ENCODE peak calls at places on chromosomes 3 and 15, in seven cellular contexts. G is HCT116, U is A673, L is GM23248, X is PC-3, K is endothelial cell of umbilical vein, F is H1. H is an unnamed sample. For H3K4me1, the result is how much of the 10 kb centered on the place peaks cover.

GRCh38 chr3:121072128-121072527 is 164.1 kb downstream of the STXBP5L start:
- DNase-seq in G (no peak), U (peak), L (no peak), X (peak), K (no peak), F (no peak), H (no peak)

GRCh38 chr15:42065008-42065407 is 29.4 kb downstream of the PLA2G4D start:
- DNase-seq in G (no peak), U (no peak), L (no peak), X (peak), K (peak), F (peak), H (no peak)

GRCh38 chr15:50257924-50258323 is 7.6 kb downstream of the HDC start:
- DNase-seq in G (no peak), U (peak), L (peak), X (peak), K (no peak), F (no peak), H (no peak)

GRCh38 chr15:51917493-51917892 is 54.1 kb downstream of the LEO1 start:
- DNase-seq in G (peak), U (peak), L (peak), X (peak), K (peak), F (no peak), H (peak)

GRCh38 chr3:66403268-66403990 is 97.4 kb downstream of the LRIG1 start:
- DNase-seq in G (no peak), U (no peak), L (peak), X (no peak), K (no peak), F (no peak), H (no peak)

GRCh38 chr3:147713234-147714133 is 304.3 kb downstream of the ZIC1 start:
- DNase-seq in G (no peak), U (no peak), L (no peak), X (no peak), K (no peak), F (no peak), H (no peak)

GRCh38 chr15:39624806-39625205 is 43.9 kb downstream of the THBS1 start:
- DNase-seq in G (no peak), U (no peak), L (peak), X (peak), K (peak), F (no peak), H (no peak)

GRCh38 chr3:187025254-187025655 is 94.9 kb downstream of the ST6GAL1 start:
- DNase-seq in G (no peak), U (no peak), L (no peak), X (no peak), K (no peak), F (no peak), H (no peak)

GRCh38 chr3:193959861-193960260 is 176.1 kb upstream of the HES1 start:
- DNase-seq in G (no peak), U (no peak), L (no peak), X (no peak), K (no peak), F (no peak), H (no peak)

GRCh38 chr3:110589381-110589780 is 482.2 kb upstream of the NECTIN3 start:
- DNase-seq in G (no peak), U (no peak), L (no peak), X (no peak), K (no peak), F (no peak), H (no peak)

GRCh38 chr15:61742591-61742990 is 317.7 kb downstream of the VPS13C start:
- DNase-seq in G (no peak), U (no peak), L (no peak), X (peak), K (no peak), F (no peak), H (no peak)

GRCh38 chr3:141056716-141057115 is 5.6 kb downstream of the SPSB4 start:
- DNase-seq in G (no peak), U (no peak), L (no peak), X (no peak), K (no peak), F (no peak), H (peak)

GRCh38 chr3:159929181-159929893 is 59.3 kb upstream of the IL12A start:
- DNase-seq in G (no peak), U (peak), L (peak), X (peak), K (peak), F (no peak), H (no peak)

GRCh38 chr3:127015282-127016042 is 32.5 kb downstream of the PLXNA1 start:
- DNase-seq in G (no peak), U (no peak), L (no peak), X (no peak), K (no peak), F (no peak), H (peak)

GRCh38 chr3:115292131-115292530 is 145.0 kb upstream of the ZBTB20 start:
- DNase-seq in G (no peak), U (no peak), L (no peak), X (no peak), K (no peak), F (no peak), H (no peak)

GRCh38 chr3:61053781-61054496 is 197.3 kb downstream of the FHIT start:
- DNase-seq in G (no peak), U (no peak), L (no peak), X (no peak), K (no peak), F (no peak), H (no peak)

GRCh38 chr3:195891431-195892104 is 16.8 kb downstream of the TNK2 start:
- DNase-seq in G (no peak), U (no peak), L (no peak), X (no peak), K (no peak), F (no peak), H (no peak)

GRCh38 chr3:11272913-11273574 is 847 bp downstream of the ATG7 start:
- DNase-seq in G (no peak), U (no peak), L (peak), X (peak), K (no peak), F (no peak), H (no peak)

GRCh38 chr3:13867727-13868126 is 12.1 kb downstream of the WNT7A start:
- DNase-seq in G (no peak), U (no peak), L (no peak), X (no peak), K (no peak), F (no peak), H (no peak)

GRCh38 chr3:183917776-183918175 is 33.1 kb upstream of the PARL start:
- DNase-seq in G (no peak), U (no peak), L (no peak), X (no peak), K (no peak), F (no peak), H (no peak)

GRCh38 chr15:63605816-63606215 is 8.6 kb downstream of the FBXL22 start:
- DNase-seq in G (no peak), U (no peak), L (no peak), X (no peak), K (no peak), F (no peak), H (no peak)

GRCh38 chr15:89416339-89417183 is 79.8 kb downstream of the RHCG start:
- DNase-seq in G (peak), U (peak), L (peak), X (peak), K (peak), F (peak), H (peak)

GRCh38 chr3:120928991-120929390 is 21.0 kb downstream of the STXBP5L start:
- DNase-seq in G (no peak), U (peak), L (no peak), X (peak), K (no peak), F (no peak), H (no peak)

GRCh38 chr15:28896944-28897343 is 11.2 kb downstream of the APBA2 start:
- DNase-seq in G (no peak), U (peak), L (peak), X (peak), K (peak), F (no peak), H (no peak)

GRCh38 chr3:5011555-5012256 is 32.5 kb downstream of the BHLHE40 start:
- DNase-seq in G (no peak), U (no peak), L (no peak), X (no peak), K (no peak), F (no peak), H (no peak)

GRCh38 chr3:52403955-52404354 is 40.9 kb downstream of the SEMA3G start:
- DNase-seq in G (no peak), U (no peak), L (no peak), X (no peak), K (no peak), F (no peak), H (no peak)

GRCh38 chr3:158443632-158444031 is 127.4 kb upstream of the MLF1 start:
- DNase-seq in G (no peak), U (no peak), L (no peak), X (no peak), K (no peak), F (no peak), H (no peak)

GRCh38 chr15:91849749-91850161 is 3.8 kb upstream of the SLCO3A1 start:
- DNase-seq in G (peak), U (peak), L (peak), X (peak), K (peak), F (no peak), H (peak)

GRCh38 chr15:35293353-35294130 is 208.4 kb upstream of the NANOGP8 start:
- DNase-seq in G (peak), U (peak), L (peak), X (peak), K (peak), F (no peak), H (no peak)

GRCh38 chr3:5317572-5317971 is 130.1 kb downstream of the EDEM1 start:
- DNase-seq in G (no peak), U (no peak), L (peak), X (peak), K (no peak), F (no peak), H (no peak)

GRCh38 chr15:95609096-95609495 is 721.4 kb upstream of the NR2F2 start:
- DNase-seq in G (no peak), U (no peak), L (peak), X (peak), K (peak), F (no peak), H (no peak)

GRCh38 chr15:31227954-31228542 is 98.6 kb upstream of the KLF13 start:
- DNase-seq in G (no peak), U (no peak), L (no peak), X (no peak), K (no peak), F (no peak), H (no peak)

DNA sequence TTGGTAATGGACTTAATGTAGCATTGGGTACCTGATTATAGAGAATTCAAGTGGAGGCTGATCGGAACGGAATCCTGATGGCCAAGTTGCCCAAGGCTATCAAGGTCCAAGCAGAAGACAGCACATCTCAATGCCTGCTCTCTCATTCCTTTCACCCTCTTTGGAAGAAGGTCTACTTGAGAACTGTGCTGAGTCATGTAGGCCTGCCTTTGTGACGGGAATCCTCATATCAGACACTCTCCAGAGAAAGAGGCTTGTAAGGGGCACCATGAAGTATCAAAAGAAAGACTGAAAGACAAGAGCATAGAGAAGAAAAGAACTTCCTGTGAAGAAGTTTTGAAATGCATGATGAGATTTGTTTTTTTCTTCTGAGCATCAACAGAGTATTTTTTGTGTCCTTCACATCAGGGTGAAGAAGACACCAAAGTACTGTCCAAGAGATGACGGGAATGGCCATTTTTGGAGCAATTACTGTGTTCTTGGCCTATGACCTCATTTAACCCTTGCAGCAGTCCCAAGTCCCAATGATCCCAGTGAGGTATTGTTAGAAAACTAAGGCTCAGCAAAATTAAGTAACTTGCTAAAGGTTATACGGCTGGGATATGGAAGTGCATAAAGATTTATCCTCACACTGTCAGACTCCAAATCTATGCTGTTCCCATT is 13.2 kb upstream of the LARP6 start:
- DNase-seq in G (no peak), U (no peak), L (no peak), X (no peak), K (no peak), F (no peak), H (no peak)
- H3K4me1 ChIP-seq in G (under half), U (under half), L (half or more), X (under half), K (under half), F (under half), H (under half)

DNA sequence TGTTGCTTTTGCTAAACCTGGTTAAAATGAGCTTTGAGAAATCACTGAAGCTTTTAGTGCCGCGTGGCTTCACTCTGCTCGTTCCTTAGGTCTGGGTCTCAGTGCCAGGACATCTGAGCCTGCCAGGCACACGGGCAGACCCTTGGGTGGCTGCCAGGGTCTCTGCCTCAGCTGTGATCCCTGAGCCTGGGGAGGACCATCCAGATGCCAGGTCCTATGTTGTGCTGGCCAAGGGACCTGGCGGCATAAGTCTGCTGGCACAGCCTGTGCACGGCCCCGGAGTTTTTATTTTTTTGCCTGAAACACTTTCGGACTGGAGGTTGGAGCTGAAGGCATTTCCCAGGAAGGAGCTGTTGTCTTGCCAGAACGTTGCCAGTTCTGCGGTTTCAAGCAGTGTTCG is 328.1 kb downstream of the LRTM1 start:
- DNase-seq in G (no peak), U (no peak), L (no peak), X (no peak), K (no peak), F (peak), H (no peak)
- TF ChIP-seq EZH2 in G (no peak), U (no peak), L (no peak), X (no peak), K (no peak), F (no peak), H (no peak)

GRCh38 chr3:129005526-129006303 is 4.6 kb downstream of the EFCC1 start:
- DNase-seq in G (no peak), U (no peak), L (peak), X (no peak), K (peak), F (no peak), H (no peak)

GRCh38 chr3:129002573-129003569 is 1.8 kb downstream of the EFCC1 start:
- DNase-seq in G (no peak), U (no peak), L (no peak), X (no peak), K (no peak), F (no peak), H (no peak)

GRCh38 chr3:129001817-129002572 is 891 bp downstream of the EFCC1 start:
- DNase-seq in G (no peak), U (peak), L (peak), X (no peak), K (peak), F (peak), H (peak)

GRCh38 chr3:129004639-129005295 is 3.7 kb downstream of the EFCC1 start:
- DNase-seq in G (no peak), U (no peak), L (no peak), X (no peak), K (peak), F (no peak), H (no peak)

GRCh38 chr3:129003578-129004112 is 2.5 kb downstream of the EFCC1 start:
- DNase-seq in G (peak), U (no peak), L (no peak), X (peak), K (no peak), F (no peak), H (peak)
- H3K4me1 ChIP-seq in G (under half), U (under half), L (under half), X (under half), K (under half), F (under half), H (under half)

DNA sequence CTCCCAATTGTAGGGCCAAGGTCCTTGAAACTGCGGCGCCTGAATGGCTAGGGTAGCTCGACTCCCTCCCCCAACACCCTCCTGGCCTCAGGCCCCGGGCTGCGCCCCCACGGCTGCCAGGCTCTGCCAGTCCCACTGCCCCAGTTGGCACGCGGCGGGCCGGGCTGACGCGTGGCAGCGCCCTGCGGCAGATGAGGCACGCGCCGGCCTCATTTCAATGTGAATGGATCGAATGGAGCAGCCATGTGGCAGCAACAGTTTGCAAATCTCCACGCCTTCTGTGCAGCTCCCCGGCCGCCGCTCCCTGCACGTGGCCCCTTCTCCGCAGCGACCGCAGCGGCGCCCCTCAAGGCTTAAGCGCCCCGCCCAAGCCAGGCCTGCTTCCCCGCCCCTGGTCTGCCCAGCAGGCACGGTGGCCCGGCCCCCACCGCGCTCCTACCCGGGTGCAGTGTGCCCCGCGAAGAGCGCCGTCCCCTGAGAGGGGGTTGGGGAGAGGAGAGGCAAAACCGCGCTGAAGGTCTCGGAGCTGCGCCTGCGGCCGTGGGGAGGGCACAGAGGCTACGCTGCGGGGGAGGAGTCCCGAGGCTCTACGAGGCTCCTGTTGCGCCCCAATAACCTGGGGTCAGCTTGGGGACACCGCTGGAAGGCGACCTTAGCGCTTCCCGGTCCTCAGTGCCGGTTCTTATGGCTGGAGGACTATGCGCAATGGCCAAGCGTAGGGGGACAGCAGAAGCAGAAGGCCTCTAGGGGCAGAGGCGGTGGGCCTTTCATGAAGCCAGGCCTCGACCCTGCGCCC is 3.1 kb upstream of the DLL4 start:
- DNase-seq in G (no peak), U (peak), L (peak), X (no peak), K (no peak), F (peak), H (peak)
- TF ChIP-seq EZH2 in G (no peak), U (peak), L (no peak), X (no peak), K (peak), F (peak), H (peak)

DNA sequence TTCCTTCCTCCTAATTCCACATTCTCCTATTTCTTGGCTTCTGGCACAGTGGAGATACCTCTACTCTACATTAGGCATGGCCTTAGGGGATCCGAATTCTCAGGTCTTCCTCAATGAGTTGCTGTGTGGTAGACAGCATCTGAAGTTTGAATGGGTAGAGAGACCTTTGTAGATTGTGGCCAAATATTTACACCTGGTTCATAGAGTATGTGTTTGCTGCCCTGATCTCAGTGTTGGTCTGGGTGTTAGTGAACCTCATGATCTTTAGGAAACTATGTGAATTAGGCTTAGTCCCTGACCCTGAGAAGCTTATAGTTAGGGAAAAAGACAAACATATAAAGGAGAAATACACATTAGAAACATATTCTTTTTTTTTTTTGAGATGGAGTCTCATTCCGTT is 75.8 kb downstream of the LPP start:
- DNase-seq in G (no peak), U (no peak), L (no peak), X (no peak), K (no peak), F (no peak), H (no peak)
- H3K4me1 ChIP-seq in G (under half), U (under half), L (under half), X (under half), K (under half), F (under half), H (under half)

GRCh38 chr15:57352535-57353316 is 23.6 kb upstream of the CGNL1 start:
- DNase-seq in G (no peak), U (no peak), L (no peak), X (no peak), K (no peak), F (no peak), H (no peak)
- TF ChIP-seq EZH2 in G (no peak), U (no peak), L (no peak), X (no peak), K (no peak), F (no peak), H (no peak)

H was measured in neural progenitor cell.